ENCODE peak calls at places on chromosomes 16 and 17, in nine cellular contexts. S, B, J, H, X, K, R, N and Y are unnamed samples.

GRCh38 chr16:49576941-49577340 is 203.3 kb downstream of the C16orf78 start:
- DNase-seq in X (no peak), K (no peak), S (no peak), B (no peak), H (no peak), N (no peak), R (no peak), J (no peak), Y (no peak)

GRCh38 chr16:75614247-75614897 is 8.7 kb downstream of the ADAT1 start:
- DNase-seq in H (no peak), R (no peak), J (no peak), X (no peak), B (no peak), K (no peak), N (no peak), S (no peak), Y (no peak)

GRCh38 chr17:83079340-83079747 is at the start of gene METRNL:
- DNase-seq in B (peak; percentile 79), R (peak; percentile 92), K (no peak), J (peak; percentile 87), N (no peak), S (peak; percentile 87), H (peak; percentile 87), X (peak; percentile 83), Y (peak; percentile 89)

GRCh38 chr16:84159800-84160199 is 14.7 kb downstream of the DNAAF1 start:
- DNase-seq in S (no peak), B (no peak), J (no peak), H (no peak), N (no peak), R (no peak), X (no peak), K (no peak), Y (no peak)

GRCh38 chr17:17750881-17751280 is 69.6 kb downstream of the RAI1 start:
- DNase-seq in X (no peak), K (no peak), H (no peak), N (no peak), B (no peak), S (no peak), J (peak; percentile 29), R (no peak), Y (peak; percentile 44)

GRCh38 chr16:12613131-12613991 is 190.3 kb downstream of the CPPED1 start:
- DNase-seq in J (peak; percentile 14), B (no peak), N (no peak), S (no peak), R (no peak), H (peak; percentile 62), K (no peak), X (no peak), Y (peak; percentile 23)

GRCh38 chr17:47806026-47806912 is 15.3 kb downstream of the OSBPL7 start:
- DNase-seq in X (peak; percentile 17), B (no peak), K (no peak), R (no peak), S (no peak), H (no peak), N (no peak), J (no peak), Y (no peak)

GRCh38 chr17:40910441-40910841 is 25.4 kb upstream of the KRT20 start:
- DNase-seq in S (no peak), H (no peak), X (no peak), B (no peak), R (no peak), J (no peak), N (no peak), K (no peak), Y (no peak)

GRCh38 chr17:61687769-61688168 is 96.8 kb upstream of the NACA2 start:
- DNase-seq in X (no peak), N (no peak), J (no peak), R (no peak), K (no peak), H (no peak), S (no peak), B (no peak), Y (no peak)

GRCh38 chr16:2092866-2093265 is 42.8 kb downstream of the PKD1 start:
- DNase-seq in X (no peak), H (no peak), S (no peak), J (no peak), B (no peak), N (no peak), K (no peak), R (no peak), Y (no peak)

GRCh38 chr16:2095315-2095853 is 40.3 kb downstream of the PKD1 start:
- DNase-seq in K (no peak), X (no peak), H (no peak), N (no peak), B (no peak), R (no peak), J (no peak), S (no peak), Y (no peak)

GRCh38 chr16:2093793-2094192 is 41.9 kb downstream of the PKD1 start:
- DNase-seq in S (no peak), J (no peak), R (no peak), N (no peak), X (no peak), H (no peak), B (no peak), K (no peak), Y (no peak)

GRCh38 chr16:2095918-2096582 is 39.6 kb downstream of the PKD1 start:
- DNase-seq in H (no peak), K (no peak), J (no peak), X (no peak), B (no peak), N (no peak), R (no peak), S (no peak), Y (no peak)

GRCh38 chr16:2096853-2097620 is 38.7 kb downstream of the PKD1 start:
- DNase-seq in R (no peak), J (no peak), S (no peak), K (no peak), B (no peak), X (no peak), N (no peak), H (no peak), Y (no peak)
- H3K4me3 ChIP-seq in R (no peak overlapping the region), J (no peak overlapping the region), S (no peak overlapping the region), K (no peak overlapping the region), B (no peak overlapping the region), X (no peak overlapping the region), N (no peak overlapping the region), H (no peak overlapping the region), Y (no peak overlapping the region)

GRCh38 chr17:43044024-43044423 is 19.0 kb downstream of the RND2 start:
- DNase-seq in R (no peak), K (no peak), H (no peak), X (no peak), S (no peak), B (no peak), N (no peak), J (no peak), Y (no peak)

GRCh38 chr17:43042025-43042424 is 17.0 kb downstream of the RND2 start:
- DNase-seq in H (no peak), R (no peak), J (no peak), S (peak; percentile 34), K (no peak), N (no peak), B (no peak), X (no peak), Y (no peak)

GRCh38 chr17:43039646-43040045 is 14.6 kb downstream of the RND2 start:
- DNase-seq in X (no peak), B (no peak), K (no peak), S (no peak), R (no peak), H (no peak), N (no peak), J (no peak), Y (no peak)

GRCh38 chr17:43043306-43043705 is 18.3 kb downstream of the RND2 start:
- DNase-seq in J (no peak), S (no peak), H (no peak), N (no peak), K (no peak), X (no peak), R (no peak), B (no peak), Y (no peak)

GRCh38 chr17:43040655-43041054 is 15.6 kb downstream of the RND2 start:
- DNase-seq in J (no peak), X (no peak), K (no peak), H (peak; percentile 56), R (no peak), B (no peak), N (no peak), S (no peak), Y (no peak)
- H3K4me1 ChIP-seq in J (no peaks in the 10 kb centered on the region), X (no peaks in the 10 kb centered on the region), K (no peaks in the 10 kb centered on the region), H (peaks cover 16% of the 10 kb centered on the region), R (no peaks in the 10 kb centered on the region), B (no peaks in the 10 kb centered on the region), N (no peaks in the 10 kb centered on the region), S (peaks cover 49% of the 10 kb centered on the region), Y (no peaks in the 10 kb centered on the region)

GRCh38 chr16:82037251-82037650 is 2.2 kb downstream of the HSD17B2 start:
- DNase-seq in X (no peak), B (no peak), N (no peak), K (no peak), S (no peak), J (no peak), H (no peak), R (no peak), Y (no peak)

GRCh38 chr16:82033683-82034300 is 1.3 kb upstream of the HSD17B2 start:
- DNase-seq in N (no peak), S (no peak), H (peak; percentile 83), J (peak; percentile 53), R (no peak), B (no peak), X (peak; percentile 77), K (no peak), Y (peak; percentile 65)

GRCh38 chr16:82033006-82033405 is 2.0 kb upstream of the HSD17B2 start:
- DNase-seq in S (no peak), H (no peak), B (no peak), R (peak; percentile 71), N (no peak), J (peak; percentile 38), K (no peak), X (peak; percentile 84), Y (peak; percentile 71)

GRCh38 chr16:82037666-82038065 is 2.6 kb downstream of the HSD17B2 start:
- DNase-seq in S (no peak), R (no peak), X (no peak), J (no peak), N (no peak), B (no peak), K (peak; percentile 49), H (no peak), Y (no peak)

DNA sequence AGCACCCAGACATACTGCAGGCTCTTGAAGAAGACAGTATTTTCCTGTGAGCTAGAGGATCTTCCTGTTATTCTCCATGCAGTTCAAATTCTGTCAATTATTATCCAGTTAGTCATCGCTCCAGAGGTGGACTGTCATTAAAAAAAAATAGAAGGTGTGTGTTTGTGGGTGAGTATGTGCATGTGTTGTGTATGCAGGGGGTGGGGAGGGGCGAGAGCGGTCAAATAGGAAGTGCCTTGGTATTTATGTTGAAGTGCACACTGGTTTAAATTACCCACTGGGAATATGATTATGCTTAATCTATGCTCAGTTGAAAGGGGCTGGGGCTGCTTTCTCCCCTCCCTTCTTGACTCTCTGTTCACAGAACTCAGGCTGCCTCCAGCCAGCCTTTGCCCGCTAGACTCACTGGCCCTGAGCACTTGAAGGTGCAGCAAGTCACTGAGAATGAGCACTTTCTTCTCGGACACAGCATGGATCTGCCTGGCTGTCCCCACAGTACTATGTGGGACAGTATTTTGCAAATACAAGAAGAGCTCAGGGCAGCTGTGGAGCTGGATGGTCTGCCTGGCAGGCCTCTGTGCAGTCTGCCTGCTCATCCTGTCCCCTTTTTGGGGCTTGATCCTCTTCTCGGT is at the start of gene HSD17B2:
- DNase-seq in X (peak; percentile 32), B (no peak), R (no peak), N (no peak), K (peak; percentile 42), S (no peak), J (peak; percentile 78), H (peak; percentile 64), Y (peak; percentile 79)
- H3K4me3 ChIP-seq in X (peak within 1 kb of the TSS; percentile 18), B (no peak within 1 kb of the TSS), R (peak within 1 kb of the TSS; percentile 2), N (peak within 1 kb of the TSS; percentile 25), K (no peak within 1 kb of the TSS), S (no peak within 1 kb of the TSS), J (no peak within 1 kb of the TSS), H (peak within 1 kb of the TSS; percentile 52), Y (peak within 1 kb of the TSS; percentile 18)

GRCh38 chr17:2602597-2603017 is 9.2 kb downstream of the PAFAH1B1 start:
- DNase-seq in H (no peak), B (no peak), N (no peak), X (no peak), R (no peak), J (no peak), K (peak; percentile 36), S (no peak), Y (no peak)
- H3K4me1 ChIP-seq in H (peaks cover 16% of the 10 kb centered on the region), B (no peaks in the 10 kb centered on the region), N (peaks cover 5% of the 10 kb centered on the region), X (peaks cover 56% of the 10 kb centered on the region), R (peaks cover 59% of the 10 kb centered on the region), J (peaks cover 42% of the 10 kb centered on the region), K (peaks cover 11% of the 10 kb centered on the region), S (no peaks in the 10 kb centered on the region), Y (peaks cover 50% of the 10 kb centered on the region)